ENCODE peak calls at places on chromosomes 2 and 18, in seven cellular contexts. One of them, this sample, is unnamed.

GRCh38 chr2:128420131-128420530 is 101.5 kb upstream of the HS6ST1 start:
- DNase-seq in GM10248: no peak
- DNase-seq in MCF 10A: no peak
- DNase-seq in endothelial cell: no peak
- DNase-seq in cardiac fibroblast: no peak
- DNase-seq in activated B cell treated with CpG ODN at 0.5 μM for 24 hours: no peak
- DNase-seq in psoas muscle: no peak
- DNase-seq in this sample: no peak

GRCh38 chr2:128903637-128904036 is 585.0 kb upstream of the HS6ST1 start:
- DNase-seq in cardiac fibroblast: no peak
- DNase-seq in endothelial cell: no peak
- DNase-seq in GM10248: no peak
- DNase-seq in activated B cell treated with CpG ODN at 0.5 μM for 24 hours: no peak
- DNase-seq in psoas muscle: no peak
- DNase-seq in MCF 10A: no peak
- DNase-seq in this sample: no peak

GRCh38 chr18:48776641-48777025 is 174.1 kb downstream of the SMAD7 start:
- DNase-seq in GM10248: no peak
- DNase-seq in MCF 10A: no peak
- DNase-seq in cardiac fibroblast: no peak
- DNase-seq in activated B cell treated with CpG ODN at 0.5 μM for 24 hours: no peak
- DNase-seq in endothelial cell: no peak
- DNase-seq in psoas muscle: peak; percentile 44
- DNase-seq in this sample: no peak

GRCh38 chr2:191230174-191230573 is 15.0 kb upstream of the MYO1B start:
- DNase-seq in MCF 10A: peak; percentile 56
- DNase-seq in psoas muscle: no peak
- DNase-seq in GM10248: no peak
- DNase-seq in endothelial cell: no peak
- DNase-seq in cardiac fibroblast: peak; percentile 85
- DNase-seq in activated B cell treated with CpG ODN at 0.5 μM for 24 hours: no peak
- DNase-seq in this sample: no peak

GRCh38 chr2:17959356-17959755 is 80.9 kb downstream of the KCNS3 start:
- DNase-seq in endothelial cell: no peak
- DNase-seq in MCF 10A: no peak
- DNase-seq in psoas muscle: no peak
- DNase-seq in GM10248: no peak
- DNase-seq in activated B cell treated with CpG ODN at 0.5 μM for 24 hours: no peak
- DNase-seq in cardiac fibroblast: no peak
- DNase-seq in this sample: no peak

GRCh38 chr2:214069254-214069653 is 341.6 kb upstream of the VWC2L start:
- DNase-seq in endothelial cell: no peak
- DNase-seq in MCF 10A: peak; percentile 91
- DNase-seq in cardiac fibroblast: peak; percentile 77
- DNase-seq in GM10248: no peak
- DNase-seq in activated B cell treated with CpG ODN at 0.5 μM for 24 hours: no peak
- DNase-seq in psoas muscle: no peak
- DNase-seq in this sample: no peak

GRCh38 chr18:26134110-26134509 is 441 bp downstream of the PSMA8 start:
- DNase-seq in cardiac fibroblast: no peak
- DNase-seq in MCF 10A: no peak
- DNase-seq in endothelial cell: no peak
- DNase-seq in GM10248: no peak
- DNase-seq in psoas muscle: no peak
- DNase-seq in activated B cell treated with CpG ODN at 0.5 μM for 24 hours: no peak
- DNase-seq in this sample: no peak

GRCh38 chr2:25417715-25418369 is 76.1 kb upstream of the DNMT3A start:
- DNase-seq in MCF 10A: no peak
- DNase-seq in psoas muscle: no peak
- DNase-seq in endothelial cell: no peak
- DNase-seq in cardiac fibroblast: no peak
- DNase-seq in activated B cell treated with CpG ODN at 0.5 μM for 24 hours: no peak
- DNase-seq in GM10248: peak; percentile 57
- DNase-seq in this sample: no peak

GRCh38 chr2:128395640-128396499 is 77.2 kb upstream of the HS6ST1 start:
- DNase-seq in MCF 10A: no peak
- DNase-seq in GM10248: no peak
- DNase-seq in activated B cell treated with CpG ODN at 0.5 μM for 24 hours: no peak
- DNase-seq in psoas muscle: no peak
- DNase-seq in endothelial cell: no peak
- DNase-seq in cardiac fibroblast: peak; percentile 46
- DNase-seq in this sample: no peak

GRCh38 chr2:200592414-200593075 is 6.7 kb downstream of the AOX1 start:
- DNase-seq in activated B cell treated with CpG ODN at 0.5 μM for 24 hours: no peak
- DNase-seq in cardiac fibroblast: peak; percentile 55
- DNase-seq in endothelial cell: peak; percentile 17
- DNase-seq in psoas muscle: no peak
- DNase-seq in GM10248: no peak
- DNase-seq in MCF 10A: no peak
- DNase-seq in this sample: no peak

GRCh38 chr18:63320690-63321265 is 1.2 kb upstream of the BCL2 start:
- DNase-seq in cardiac fibroblast: peak; percentile 63
- DNase-seq in endothelial cell: peak; percentile 39
- DNase-seq in GM10248: peak; percentile 58
- DNase-seq in activated B cell treated with CpG ODN at 0.5 μM for 24 hours: peak; percentile 55
- DNase-seq in psoas muscle: peak; percentile 61
- DNase-seq in MCF 10A: peak; percentile 21
- DNase-seq in this sample: peak; percentile 18

GRCh38 chr2:120221616-120222015 is 1.6 kb downstream of the TMEM185B start:
- DNase-seq in psoas muscle: no peak
- DNase-seq in GM10248: no peak
- DNase-seq in cardiac fibroblast: no peak
- DNase-seq in activated B cell treated with CpG ODN at 0.5 μM for 24 hours: no peak
- DNase-seq in MCF 10A: no peak
- DNase-seq in endothelial cell: no peak
- DNase-seq in this sample: no peak

GRCh38 chr2:206799083-206799482 is 33.7 kb downstream of the FASTKD2 start:
- DNase-seq in psoas muscle: no peak
- DNase-seq in endothelial cell: no peak
- DNase-seq in MCF 10A: peak; percentile 3
- DNase-seq in GM10248: no peak
- DNase-seq in activated B cell treated with CpG ODN at 0.5 μM for 24 hours: no peak
- DNase-seq in cardiac fibroblast: peak; percentile 35
- DNase-seq in this sample: no peak

GRCh38 chr2:43356774-43357173 is 130.4 kb upstream of the ZFP36L2 start:
- DNase-seq in psoas muscle: no peak
- DNase-seq in GM10248: no peak
- DNase-seq in endothelial cell: no peak
- DNase-seq in activated B cell treated with CpG ODN at 0.5 μM for 24 hours: no peak
- DNase-seq in MCF 10A: no peak
- DNase-seq in cardiac fibroblast: peak; percentile 34
- DNase-seq in this sample: no peak

DNA sequence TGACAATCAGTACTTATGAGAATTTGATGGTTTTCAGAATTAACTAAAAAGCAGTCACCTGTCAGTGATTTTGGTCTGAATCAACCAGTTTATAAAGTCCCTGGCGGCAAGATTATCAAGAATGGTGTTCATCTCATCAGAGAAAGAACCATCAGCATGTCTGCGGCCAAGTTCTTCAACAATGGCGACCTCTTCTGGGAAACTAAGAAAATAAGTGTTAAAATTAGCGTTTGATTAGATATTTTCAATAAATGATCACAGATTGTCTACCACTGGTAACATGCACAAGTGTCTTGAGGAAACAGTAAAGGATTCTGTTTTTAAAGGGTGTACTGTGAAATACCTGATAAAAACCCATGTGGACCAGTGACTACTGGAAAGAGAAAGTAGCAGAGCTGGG is 8.1 kb downstream of the GCG start:
- DNase-seq in cardiac fibroblast: no peak
- DNase-seq in activated B cell treated with CpG ODN at 0.5 μM for 24 hours: no peak
- DNase-seq in psoas muscle: no peak
- DNase-seq in GM10248: no peak
- DNase-seq in endothelial cell: no peak
- DNase-seq in MCF 10A: no peak
- DNase-seq in this sample: no peak
- TF ChIP-seq CTCF in cardiac fibroblast: no peak
- TF ChIP-seq CTCF in activated B cell treated with CpG ODN at 0.5 μM for 24 hours: no peak
- TF ChIP-seq CTCF in psoas muscle: no peak
- TF ChIP-seq CTCF in GM10248: no peak
- TF ChIP-seq CTCF in endothelial cell: no peak
- TF ChIP-seq CTCF in MCF 10A: no peak
- TF ChIP-seq CTCF in this sample: no peak

GRCh38 chr18:58580078-58580477 is 48.8 kb downstream of the ALPK2 start:
- DNase-seq in GM10248: no peak
- DNase-seq in endothelial cell: no peak
- DNase-seq in MCF 10A: peak; percentile 54
- DNase-seq in cardiac fibroblast: no peak
- DNase-seq in activated B cell treated with CpG ODN at 0.5 μM for 24 hours: no peak
- DNase-seq in psoas muscle: no peak
- DNase-seq in this sample: no peak

GRCh38 chr18:58578835-58579560 is 49.9 kb downstream of the ALPK2 start:
- DNase-seq in activated B cell treated with CpG ODN at 0.5 μM for 24 hours: no peak
- DNase-seq in psoas muscle: peak; percentile 63
- DNase-seq in MCF 10A: peak; percentile 62
- DNase-seq in endothelial cell: no peak
- DNase-seq in GM10248: no peak
- DNase-seq in cardiac fibroblast: peak; percentile 73
- DNase-seq in this sample: no peak

GRCh38 chr18:58580623-58581022 is 48.3 kb downstream of the ALPK2 start:
- DNase-seq in MCF 10A: peak; percentile 40
- DNase-seq in endothelial cell: no peak
- DNase-seq in psoas muscle: no peak
- DNase-seq in activated B cell treated with CpG ODN at 0.5 μM for 24 hours: no peak
- DNase-seq in GM10248: no peak
- DNase-seq in cardiac fibroblast: peak; percentile 74
- DNase-seq in this sample: no peak

GRCh38 chr18:58579561-58580047 is 49.3 kb downstream of the ALPK2 start:
- DNase-seq in activated B cell treated with CpG ODN at 0.5 μM for 24 hours: no peak
- DNase-seq in cardiac fibroblast: peak; percentile 57
- DNase-seq in endothelial cell: no peak
- DNase-seq in GM10248: no peak
- DNase-seq in MCF 10A: peak; percentile 9
- DNase-seq in psoas muscle: peak; percentile 64
- DNase-seq in this sample: no peak

DNA sequence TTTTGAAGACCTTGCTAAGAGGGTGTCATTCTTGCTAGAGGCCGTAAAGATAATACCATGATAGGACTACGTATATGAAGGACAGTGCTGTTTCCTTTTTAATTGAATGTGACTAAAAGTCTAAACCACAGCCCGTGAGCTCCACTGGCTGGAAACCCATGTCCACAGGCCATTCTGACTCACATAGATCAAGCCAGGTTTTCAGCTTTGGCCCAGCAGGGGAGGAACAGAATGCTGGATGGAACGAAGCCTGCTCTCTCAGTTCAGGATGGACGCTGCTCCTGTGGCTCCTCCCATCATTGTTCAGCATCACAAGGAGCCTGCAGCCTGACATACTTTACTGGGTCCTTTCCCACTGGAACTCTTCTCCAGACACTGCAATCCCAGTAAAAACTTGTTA is 47.6 kb downstream of the ALPK2 start:
- DNase-seq in psoas muscle: peak; percentile 61
- DNase-seq in endothelial cell: no peak
- DNase-seq in GM10248: no peak
- DNase-seq in activated B cell treated with CpG ODN at 0.5 μM for 24 hours: no peak
- DNase-seq in MCF 10A: peak; percentile 94
- DNase-seq in cardiac fibroblast: peak; percentile 79
- DNase-seq in this sample: no peak
- TF ChIP-seq CTCF in psoas muscle: no peak
- TF ChIP-seq CTCF in endothelial cell: no peak
- TF ChIP-seq CTCF in GM10248: no peak
- TF ChIP-seq CTCF in activated B cell treated with CpG ODN at 0.5 μM for 24 hours: no peak
- TF ChIP-seq CTCF in MCF 10A: no peak
- TF ChIP-seq CTCF in cardiac fibroblast: peak; percentile 26
- TF ChIP-seq CTCF in this sample: no peak

DNA sequence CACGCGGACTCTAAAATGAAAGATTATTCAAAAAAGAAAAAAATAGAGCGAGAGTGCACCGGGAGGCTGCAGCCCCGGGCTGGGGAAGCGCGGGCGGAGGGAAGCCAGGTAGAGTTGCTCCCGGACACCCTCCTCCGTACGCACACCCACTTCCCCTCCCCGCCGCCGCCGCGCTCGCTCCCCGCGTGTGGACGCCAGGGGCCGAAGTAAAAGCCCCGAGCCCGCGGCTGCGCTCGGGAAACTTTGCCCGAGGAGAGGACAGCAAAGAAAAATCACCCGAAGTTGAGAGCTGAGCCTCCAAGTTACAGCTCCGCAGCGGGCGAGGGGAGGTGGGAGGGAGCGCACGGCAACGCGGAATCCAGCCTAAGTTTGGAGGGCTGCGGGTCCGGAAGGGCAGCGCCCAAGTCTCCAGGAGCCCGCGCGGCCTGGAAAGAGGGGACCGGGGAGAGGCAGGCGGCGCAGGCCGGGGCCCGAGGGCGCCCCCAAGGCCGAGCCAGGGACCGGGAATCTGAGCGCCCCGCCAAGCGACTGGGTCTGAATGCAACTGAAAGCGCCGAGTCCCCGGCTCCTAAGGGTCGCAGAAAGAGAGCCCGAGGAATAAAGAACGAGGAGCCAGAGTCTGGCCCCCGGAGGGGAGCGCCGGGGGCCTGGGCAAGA is 666 bp upstream of the BCL11A start:
- DNase-seq in activated B cell treated with CpG ODN at 0.5 μM for 24 hours: peak; percentile 71
- DNase-seq in MCF 10A: peak; percentile 45
- DNase-seq in GM10248: peak; percentile 37
- DNase-seq in endothelial cell: peak; percentile 70
- DNase-seq in cardiac fibroblast: no peak
- DNase-seq in psoas muscle: peak; percentile 52
- DNase-seq in this sample: no peak
- TF ChIP-seq CTCF in activated B cell treated with CpG ODN at 0.5 μM for 24 hours: no peak
- TF ChIP-seq CTCF in MCF 10A: no peak
- TF ChIP-seq CTCF in GM10248: no peak
- TF ChIP-seq CTCF in endothelial cell: no peak
- TF ChIP-seq CTCF in cardiac fibroblast: no peak
- TF ChIP-seq CTCF in psoas muscle: no peak
- TF ChIP-seq CTCF in this sample: no peak

GRCh38 chr2:1582891-1583341 is 161.4 kb downstream of the PXDN start:
- DNase-seq in MCF 10A: no peak
- DNase-seq in cardiac fibroblast: no peak
- DNase-seq in endothelial cell: no peak
- DNase-seq in GM10248: no peak
- DNase-seq in activated B cell treated with CpG ODN at 0.5 μM for 24 hours: no peak
- DNase-seq in psoas muscle: peak; percentile 23
- DNase-seq in this sample: no peak

GRCh38 chr2:1585635-1586034 is 158.7 kb downstream of the PXDN start:
- DNase-seq in activated B cell treated with CpG ODN at 0.5 μM for 24 hours: no peak
- DNase-seq in psoas muscle: peak; percentile 36
- DNase-seq in endothelial cell: no peak
- DNase-seq in GM10248: no peak
- DNase-seq in cardiac fibroblast: no peak
- DNase-seq in MCF 10A: no peak
- DNase-seq in this sample: no peak

GRCh38 chr2:1586251-1586945 is 157.9 kb downstream of the PXDN start:
- DNase-seq in endothelial cell: no peak
- DNase-seq in psoas muscle: peak; percentile 17
- DNase-seq in cardiac fibroblast: no peak
- DNase-seq in MCF 10A: no peak
- DNase-seq in activated B cell treated with CpG ODN at 0.5 μM for 24 hours: no peak
- DNase-seq in GM10248: no peak
- DNase-seq in this sample: no peak

GRCh38 chr2:1584051-1584531 is 160.2 kb downstream of the PXDN start:
- DNase-seq in activated B cell treated with CpG ODN at 0.5 μM for 24 hours: no peak
- DNase-seq in psoas muscle: peak; percentile 23
- DNase-seq in GM10248: no peak
- DNase-seq in MCF 10A: no peak
- DNase-seq in endothelial cell: no peak
- DNase-seq in cardiac fibroblast: no peak
- DNase-seq in this sample: no peak

GRCh38 chr2:1584691-1585485 is 159.4 kb downstream of the PXDN start:
- DNase-seq in cardiac fibroblast: peak; percentile 6
- DNase-seq in MCF 10A: peak; percentile 34
- DNase-seq in activated B cell treated with CpG ODN at 0.5 μM for 24 hours: no peak
- DNase-seq in psoas muscle: no peak
- DNase-seq in endothelial cell: no peak
- DNase-seq in GM10248: no peak
- DNase-seq in this sample: no peak
- TF ChIP-seq CTCF in cardiac fibroblast: peak; percentile 25
- TF ChIP-seq CTCF in MCF 10A: peak; percentile 34
- TF ChIP-seq CTCF in activated B cell treated with CpG ODN at 0.5 μM for 24 hours: no peak
- TF ChIP-seq CTCF in psoas muscle: no peak
- TF ChIP-seq CTCF in endothelial cell: no peak
- TF ChIP-seq CTCF in GM10248: no peak
- TF ChIP-seq CTCF in this sample: no peak

GRCh38 chr18:78580835-78581339 is 398.7 kb upstream of the SALL3 start:
- DNase-seq in activated B cell treated with CpG ODN at 0.5 μM for 24 hours: no peak
- DNase-seq in endothelial cell: no peak
- DNase-seq in GM10248: no peak
- DNase-seq in MCF 10A: no peak
- DNase-seq in psoas muscle: no peak
- DNase-seq in cardiac fibroblast: no peak
- DNase-seq in this sample: no peak
- TF ChIP-seq CTCF in activated B cell treated with CpG ODN at 0.5 μM for 24 hours: no peak
- TF ChIP-seq CTCF in endothelial cell: no peak
- TF ChIP-seq CTCF in GM10248: no peak
- TF ChIP-seq CTCF in MCF 10A: no peak
- TF ChIP-seq CTCF in psoas muscle: no peak
- TF ChIP-seq CTCF in cardiac fibroblast: no peak
- TF ChIP-seq CTCF in this sample: no peak